ENCODE peak calls at places on chromosome X, in four cellular contexts. B is IMR-90; C is memory B cell; A is activated CD4-positive, alpha-beta T cell treated with anti-CD3 and anti-CD28 coated beads, Interleukin-2, amount 50 U/mL, for 24 hours. K is an unnamed sample.

GRCh38 chrX:10597871-10598270 is 22.5 kb downstream of the MID1 start:
- DNase-seq in B (peak), C (peak), A (no peak), K (peak)

GRCh38 chrX:50747471-50747900 is 66.5 kb downstream of the SHROOM4 start:
- DNase-seq in B (peak), C (no peak), A (no peak), K (no peak)

GRCh38 chrX:38804481-38805293 is 3.4 kb downstream of the MID1IP1 start:
- DNase-seq in B (no peak), C (peak), A (no peak), K (no peak)

GRCh38 chrX:149984411-149984810 is 46.1 kb upstream of the EOLA2 start:
- DNase-seq in B (no peak), C (no peak), A (no peak), K (no peak)

GRCh38 chrX:17836830-17837229 is 24.3 kb downstream of the RAI2 start:
- DNase-seq in B (no peak), C (no peak), A (no peak), K (no peak)

GRCh38 chrX:139851730-139852129 is 81.1 kb downstream of the ATP11C start:
- DNase-seq in B (peak), C (no peak), A (no peak), K (no peak)

GRCh38 chrX:119708936-119709335 is 16.0 kb upstream of the SEPTIN6 start:
- DNase-seq in B (peak), C (no peak), A (no peak), K (no peak)

GRCh38 chrX:71909956-71910355 is 689 bp upstream of the NHSL2 start:
- DNase-seq in B (no peak), C (no peak), A (no peak), K (no peak)

GRCh38 chrX:45824471-45824870 is 623.8 kb upstream of the DIPK2B start:
- DNase-seq in B (peak), C (no peak), A (peak), K (peak)

GRCh38 chrX:39705299-39705698 is 392.5 kb downstream of the BCOR start:
- DNase-seq in B (peak), C (no peak), A (no peak), K (no peak)

GRCh38 chrX:55919367-55920221 is 202.0 kb downstream of the RRAGB start:
- DNase-seq in B (no peak), C (peak), A (no peak), K (no peak)

GRCh38 chrX:70436380-70436779 is 8.3 kb upstream of the DLG3 start:
- DNase-seq in B (no peak), C (no peak), A (no peak), K (no peak)

GRCh38 chrX:54639346-54640102 is 109.5 kb downstream of the GNL3L start:
- DNase-seq in B (peak), C (peak), A (peak), K (peak)

GRCh38 chrX:44908198-44908597 is 35.2 kb downstream of the KDM6A start:
- DNase-seq in B (peak), C (no peak), A (no peak), K (no peak)

GRCh38 chrX:103498786-103499185 is 20.5 kb downstream of the RAB40A start:
- DNase-seq in B (no peak), C (no peak), A (no peak), K (no peak)

GRCh38 chrX:132876933-132877332 is 81.5 kb downstream of the HS6ST2 start:
- DNase-seq in B (no peak), C (no peak), A (no peak), K (no peak)

GRCh38 chrX:154398668-154399526 is 720 bp downstream of the RPL10 start:
- DNase-seq in B (peak), C (peak), A (peak), K (peak)

GRCh38 chrX:24619647-24620046 is 27.5 kb downstream of the PCYT1B start:
- DNase-seq in B (peak), C (no peak), A (no peak), K (peak)

GRCh38 chrX:123013141-123013540 is 170.9 kb upstream of the GRIA3 start:
- DNase-seq in B (no peak), C (no peak), A (no peak), K (no peak)

GRCh38 chrX:10079155-10079711 is 77.5 kb upstream of the CLCN4 start:
- DNase-seq in B (peak), C (no peak), A (no peak), K (no peak)

GRCh38 chrX:14412686-14413085 is 116.7 kb upstream of the GLRA2 start:
- DNase-seq in B (no peak), C (no peak), A (no peak), K (no peak)

GRCh38 chrX:115393271-115393670 is 103.8 kb downstream of the LUZP4 start:
- DNase-seq in B (peak), C (no peak), A (no peak), K (no peak)

GRCh38 chrX:110741213-110741796 is 54.3 kb downstream of the CHRDL1 start:
- DNase-seq in B (peak), C (no peak), A (no peak), K (no peak)

GRCh38 chrX:149848855-149849254 is 32.1 kb upstream of the MAGEA8 start:
- DNase-seq in B (no peak), C (no peak), A (no peak), K (no peak)

GRCh38 chrX:38612281-38612680 is 50.9 kb downstream of the TSPAN7 start:
- DNase-seq in B (no peak), C (no peak), A (no peak), K (no peak)

GRCh38 chrX:79138658-79139241 is 5.7 kb upstream of the GPR174 start:
- DNase-seq in B (no peak), C (peak), A (no peak), K (no peak)

GRCh38 chrX:105273326-105273725 is 52.8 kb upstream of the TEX13A start:
- DNase-seq in B (no peak), C (no peak), A (no peak), K (no peak)

GRCh38 chrX:119605398-119605738 is 856 bp downstream of the NKRF start:
- DNase-seq in B (no peak), C (no peak), A (no peak), K (no peak)

GRCh38 chrX:133999013-133999705 is 13.8 kb upstream of the GPC3 start:
- DNase-seq in B (no peak), C (no peak), A (no peak), K (no peak)